ENCODE peak calls at places on chromosomes 2 and 18, in four cellular contexts. One of them, this sample, is unnamed.

GRCh38 chr2:80642465-80642864 is 337.9 kb upstream of the LRRTM1 start:
- DNase-seq in ovary: no peak
- DNase-seq in stomach: no peak
- DNase-seq in heart left ventricle: no peak
- DNase-seq in this sample: no peak

GRCh38 chr2:128315829-128316776 is 2.6 kb downstream of the HS6ST1 start:
- DNase-seq in heart left ventricle: no peak
- DNase-seq in stomach: peak; percentile 20
- DNase-seq in ovary: peak; percentile 23
- DNase-seq in this sample: peak; percentile 79

GRCh38 chr2:31517442-31518203 is 63.1 kb downstream of the SRD5A2 start:
- DNase-seq in heart left ventricle: no peak
- DNase-seq in ovary: no peak
- DNase-seq in stomach: no peak
- DNase-seq in this sample: no peak

GRCh38 chr2:31980674-31981356 is 30.0 kb downstream of the MEMO1 start:
- DNase-seq in stomach: no peak
- DNase-seq in heart left ventricle: no peak
- DNase-seq in ovary: no peak
- DNase-seq in this sample: no peak

GRCh38 chr2:237911363-237912017 is 52.1 kb downstream of the RAMP1 start:
- DNase-seq in ovary: no peak
- DNase-seq in heart left ventricle: peak; percentile 21
- DNase-seq in stomach: no peak
- DNase-seq in this sample: peak; percentile 68

GRCh38 chr2:129767346-129767745 is 212.1 kb upstream of the RAB6C start:
- DNase-seq in stomach: no peak
- DNase-seq in heart left ventricle: no peak
- DNase-seq in ovary: no peak
- DNase-seq in this sample: no peak

GRCh38 chr2:240999001-240999791 is 778 bp downstream of the SNED1 start:
- DNase-seq in stomach: peak; percentile 45
- DNase-seq in heart left ventricle: peak; percentile 62
- DNase-seq in ovary: peak; percentile 47
- DNase-seq in this sample: peak; percentile 80

GRCh38 chr18:6207119-6207518 is 207.6 kb downstream of the L3MBTL4 start:
- DNase-seq in stomach: peak; percentile 55
- DNase-seq in ovary: no peak
- DNase-seq in heart left ventricle: no peak
- DNase-seq in this sample: no peak

GRCh38 chr2:96895709-96896651 is 26.1 kb upstream of the SEMA4C start:
- DNase-seq in stomach: no peak
- DNase-seq in ovary: no peak
- DNase-seq in heart left ventricle: no peak
- DNase-seq in this sample: no peak

GRCh38 chr2:128451636-128452411 is 133.2 kb upstream of the HS6ST1 start:
- DNase-seq in stomach: peak; percentile 22
- DNase-seq in ovary: peak; percentile 7
- DNase-seq in heart left ventricle: no peak
- DNase-seq in this sample: no peak

GRCh38 chr2:86785456-86785855 is 5.3 kb downstream of the CD8A start:
- DNase-seq in heart left ventricle: no peak
- DNase-seq in stomach: no peak
- DNase-seq in ovary: no peak
- DNase-seq in this sample: peak; percentile 81

GRCh38 chr2:235591231-235591730 is 97.4 kb downstream of the AGAP1 start:
- DNase-seq in ovary: no peak
- DNase-seq in stomach: no peak
- DNase-seq in heart left ventricle: no peak
- DNase-seq in this sample: no peak

GRCh38 chr2:226256237-226256636 is 543.4 kb downstream of the IRS1 start:
- DNase-seq in stomach: no peak
- DNase-seq in ovary: no peak
- DNase-seq in heart left ventricle: no peak
- DNase-seq in this sample: no peak

GRCh38 chr2:64359892-64360657 is 93.9 kb upstream of the LGALSL start:
- DNase-seq in heart left ventricle: peak; percentile 75
- DNase-seq in ovary: peak; percentile 55
- DNase-seq in stomach: peak; percentile 86
- DNase-seq in this sample: no peak

DNA sequence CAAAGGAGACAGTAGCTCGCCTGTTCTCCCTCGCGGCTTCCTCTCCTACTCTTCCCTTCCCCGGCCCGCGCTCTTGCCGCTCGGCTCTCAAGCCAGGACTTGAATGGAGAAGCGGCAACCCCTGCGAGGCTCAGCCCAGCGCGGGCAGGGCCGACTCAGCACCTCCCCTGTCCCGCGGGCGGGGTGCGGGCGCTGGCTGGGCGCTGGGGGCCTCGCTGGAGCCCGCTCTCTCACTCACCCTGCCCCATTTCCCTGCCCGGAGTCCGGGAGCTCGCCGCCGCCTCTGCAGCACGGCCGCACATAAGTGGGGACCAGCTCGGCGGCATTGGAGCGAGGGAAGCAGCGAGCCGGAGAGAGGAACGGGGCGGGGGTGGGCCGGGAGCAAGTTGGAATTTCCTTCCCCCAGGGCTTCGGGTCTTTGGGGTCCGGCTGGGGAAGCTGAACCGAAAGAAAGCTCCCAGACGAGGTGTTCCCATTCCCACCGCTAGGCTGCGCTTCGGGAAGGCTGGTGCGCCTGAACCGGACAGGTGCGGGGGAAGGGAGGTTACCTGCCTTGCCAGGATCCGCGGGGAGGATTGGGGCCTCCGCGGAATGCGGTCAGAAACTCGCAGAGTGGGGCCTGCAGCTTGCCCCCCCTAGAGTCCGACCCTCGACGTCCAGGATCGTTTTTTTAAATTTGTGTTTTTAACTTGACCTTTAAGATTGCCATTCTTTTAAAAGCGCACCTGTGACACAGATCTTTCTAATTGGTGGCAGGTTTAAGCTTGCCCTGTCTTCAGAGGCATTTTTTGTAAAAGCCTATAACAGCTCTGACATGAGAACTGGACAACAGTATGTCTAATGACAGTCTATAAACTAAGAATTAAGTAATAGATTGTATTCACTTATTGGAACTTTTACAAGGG is at the start of gene COBLL1:
- DNase-seq in ovary: peak; percentile 83
- DNase-seq in heart left ventricle: peak; percentile 85
- DNase-seq in stomach: peak; percentile 88
- DNase-seq in this sample: peak; percentile 92
- TF ChIP-seq POLR2A in ovary: peak; percentile 9
- TF ChIP-seq POLR2A in heart left ventricle: no peak
- TF ChIP-seq POLR2A in stomach: no peak
- TF ChIP-seq POLR2A in this sample: no peak

GRCh38 chr18:500556-501405 is at the start of gene COLEC12:
- DNase-seq in ovary: no peak
- DNase-seq in stomach: no peak
- DNase-seq in heart left ventricle: peak; percentile 47
- DNase-seq in this sample: no peak
- H3K4me3 ChIP-seq in ovary: peak within 1 kb of the TSS; percentile 53
- H3K4me3 ChIP-seq in stomach: peak within 1 kb of the TSS; percentile 57
- H3K4me3 ChIP-seq in heart left ventricle: peak within 1 kb of the TSS; percentile 49
- H3K4me3 ChIP-seq in this sample: peak within 1 kb of the TSS; percentile 27

GRCh38 chr2:55118643-55119065 is 68.4 kb upstream of the RTN4 start:
- DNase-seq in stomach: no peak
- DNase-seq in ovary: no peak
- DNase-seq in heart left ventricle: no peak
- DNase-seq in this sample: no peak

GRCh38 chr2:55116966-55117365 is 66.7 kb upstream of the RTN4 start:
- DNase-seq in ovary: no peak
- DNase-seq in stomach: no peak
- DNase-seq in heart left ventricle: no peak
- DNase-seq in this sample: no peak

GRCh38 chr2:55119711-55120487 is 69.6 kb upstream of the RTN4 start:
- DNase-seq in ovary: no peak
- DNase-seq in stomach: no peak
- DNase-seq in heart left ventricle: no peak
- DNase-seq in this sample: no peak

GRCh38 chr2:55123851-55124269 is 73.6 kb upstream of the RTN4 start:
- DNase-seq in heart left ventricle: no peak
- DNase-seq in stomach: no peak
- DNase-seq in ovary: no peak
- DNase-seq in this sample: no peak

DNA sequence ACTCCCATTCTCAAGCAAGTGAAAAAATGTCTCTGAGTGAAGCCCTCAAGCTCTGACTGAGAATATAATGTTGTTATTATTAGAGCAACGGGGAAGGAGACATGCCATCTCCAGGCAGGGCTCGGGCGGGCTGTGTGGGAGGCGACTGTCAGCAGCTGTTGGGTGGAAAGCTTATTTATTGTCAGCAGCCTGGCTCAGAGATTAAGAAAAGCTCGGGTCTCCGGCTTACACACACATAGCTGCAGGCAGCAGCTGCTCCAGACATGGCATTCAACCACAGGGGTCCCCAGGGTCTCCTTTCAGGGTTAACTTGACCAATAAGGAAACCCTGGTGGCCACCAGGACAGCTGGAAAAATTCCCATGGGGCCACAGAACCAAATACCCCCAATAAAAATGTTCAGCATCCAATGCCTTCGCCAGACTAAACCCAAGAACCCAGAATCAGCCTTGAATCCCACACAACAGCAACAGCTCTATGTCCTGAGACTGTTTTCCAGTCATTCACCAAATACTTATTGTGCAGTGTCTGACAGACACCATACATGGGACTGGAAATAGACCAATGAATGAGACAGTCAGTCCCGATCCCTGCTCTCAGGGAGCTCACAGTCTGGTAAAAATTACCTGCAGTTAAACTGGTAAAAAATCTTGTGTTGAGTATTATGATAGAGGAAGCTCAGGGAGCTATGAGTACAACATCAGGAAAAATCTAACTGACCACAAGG is 70.5 kb upstream of the RTN4 start:
- DNase-seq in stomach: no peak
- DNase-seq in ovary: peak; percentile 33
- DNase-seq in heart left ventricle: peak; percentile 73
- DNase-seq in this sample: no peak
- TF ChIP-seq POLR2A in stomach: no peak
- TF ChIP-seq POLR2A in ovary: no peak
- TF ChIP-seq POLR2A in heart left ventricle: no peak
- TF ChIP-seq POLR2A in this sample: no peak

DNA sequence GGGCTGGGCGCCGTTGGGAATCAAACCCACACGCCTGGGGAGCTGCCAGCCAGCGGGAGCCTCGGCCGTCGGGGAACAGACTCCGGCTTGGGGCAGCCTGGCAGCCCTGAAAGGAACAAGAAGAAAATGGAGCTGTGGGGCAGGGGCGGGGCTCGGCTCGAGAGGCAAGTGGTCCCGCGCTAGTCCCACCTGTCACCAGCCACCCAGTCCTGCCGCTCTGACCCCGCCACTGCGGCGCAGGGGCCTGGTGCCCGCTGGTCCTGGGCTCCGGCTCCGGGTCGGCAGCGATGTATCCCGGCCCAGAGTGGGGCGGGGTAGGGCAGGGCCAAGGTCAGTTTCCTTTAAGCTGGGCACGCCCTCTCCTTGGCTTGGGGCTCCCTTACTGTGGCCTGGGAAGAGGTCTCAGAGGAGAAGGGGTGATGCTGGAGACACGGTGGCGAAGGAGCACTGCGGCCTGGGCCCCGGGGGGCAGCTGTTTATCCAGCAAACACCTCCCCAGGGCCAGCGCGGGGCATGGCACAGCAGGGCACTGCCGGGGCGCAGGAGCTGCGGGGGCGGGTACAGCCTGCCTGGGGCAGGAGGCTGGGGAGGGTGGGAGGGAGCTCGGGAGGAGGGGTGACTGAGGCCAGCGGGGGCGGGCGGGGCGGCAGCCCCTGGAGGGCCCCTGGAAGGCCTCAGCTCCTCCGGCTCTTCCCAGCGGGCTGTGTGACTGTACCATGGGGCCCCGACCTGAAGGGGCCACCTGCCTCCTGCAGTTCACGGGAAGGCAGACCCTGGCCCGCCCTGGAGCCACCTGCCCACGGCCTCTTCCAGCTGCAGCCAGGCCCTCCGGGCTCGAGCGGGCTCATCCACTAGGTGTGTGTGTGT is 15.6 kb downstream of the ODC1 start:
- DNase-seq in stomach: peak; percentile 64
- DNase-seq in ovary: no peak
- DNase-seq in heart left ventricle: no peak
- DNase-seq in this sample: peak; percentile 85
- H3K4me3 ChIP-seq in stomach: peak overlapping the region; percentile 29
- H3K4me3 ChIP-seq in ovary: peak overlapping the region; percentile 0
- H3K4me3 ChIP-seq in heart left ventricle: peak overlapping the region; percentile 40
- H3K4me3 ChIP-seq in this sample: peak overlapping the region; percentile 37

DNA sequence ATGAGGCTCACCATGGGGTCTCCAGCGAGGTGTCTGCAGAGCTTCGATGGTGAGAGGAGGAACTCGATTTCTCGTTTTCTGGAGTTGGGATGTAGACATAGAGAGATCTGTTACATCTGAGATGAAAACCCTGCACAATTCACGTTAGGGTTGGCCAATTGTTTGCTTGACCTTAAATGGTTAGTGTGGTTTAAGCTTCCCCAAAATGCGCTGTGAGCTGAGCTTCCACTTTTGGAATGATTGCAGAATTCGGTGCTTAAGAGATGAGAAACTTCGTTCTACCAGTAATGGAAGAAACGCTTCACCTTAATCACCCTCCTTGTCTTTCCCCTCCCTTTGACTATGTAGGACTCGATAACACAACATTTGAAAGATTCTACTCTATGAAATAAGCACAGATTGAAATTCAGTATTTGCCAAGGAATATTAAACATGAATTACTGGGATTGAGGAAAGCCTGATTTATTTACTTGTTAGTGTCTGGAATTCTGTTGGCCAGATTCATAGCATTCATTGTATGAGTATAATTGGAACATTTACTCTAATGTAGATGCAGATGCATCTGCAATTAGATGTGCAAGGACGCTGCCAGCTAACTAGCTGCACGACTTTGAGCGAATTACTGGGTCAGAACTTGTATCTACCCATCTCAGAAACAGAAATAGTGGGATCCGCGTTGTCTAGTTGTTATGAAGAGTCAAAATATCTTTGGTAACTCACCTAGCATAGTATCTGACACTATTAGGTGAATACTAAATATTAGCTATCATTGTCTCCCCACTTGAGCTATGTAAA is 1.6 kb upstream of the KLF7 start:
- DNase-seq in ovary: peak; percentile 27
- DNase-seq in stomach: no peak
- DNase-seq in heart left ventricle: no peak
- DNase-seq in this sample: no peak
- TF ChIP-seq POLR2A in ovary: no peak
- TF ChIP-seq POLR2A in stomach: no peak
- TF ChIP-seq POLR2A in heart left ventricle: no peak
- TF ChIP-seq POLR2A in this sample: no peak

DNA sequence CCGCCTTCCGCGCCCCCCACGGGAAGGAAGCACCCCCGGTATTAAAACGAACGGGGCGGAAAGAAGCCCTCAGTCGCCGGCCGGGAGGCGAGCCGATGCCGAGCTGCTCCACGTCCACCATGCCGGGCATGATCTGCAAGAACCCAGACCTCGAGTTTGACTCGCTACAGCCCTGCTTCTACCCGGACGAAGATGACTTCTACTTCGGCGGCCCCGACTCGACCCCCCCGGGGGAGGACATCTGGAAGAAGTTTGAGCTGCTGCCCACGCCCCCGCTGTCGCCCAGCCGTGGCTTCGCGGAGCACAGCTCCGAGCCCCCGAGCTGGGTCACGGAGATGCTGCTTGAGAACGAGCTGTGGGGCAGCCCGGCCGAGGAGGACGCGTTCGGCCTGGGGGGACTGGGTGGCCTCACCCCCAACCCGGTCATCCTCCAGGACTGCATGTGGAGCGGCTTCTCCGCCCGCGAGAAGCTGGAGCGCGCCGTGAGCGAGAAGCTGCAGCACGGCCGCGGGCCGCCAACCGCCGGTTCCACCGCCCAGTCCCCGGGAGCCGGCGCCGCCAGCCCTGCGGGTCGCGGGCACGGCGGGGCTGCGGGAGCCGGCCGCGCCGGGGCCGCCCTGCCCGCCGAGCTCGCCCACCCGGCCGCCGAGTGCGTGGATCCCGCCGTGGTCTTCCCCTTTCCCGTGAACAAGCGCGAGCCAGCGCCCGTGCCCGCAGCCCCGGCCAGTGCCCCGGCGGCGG is 1.8 kb downstream of the MYCN start:
- DNase-seq in heart left ventricle: peak; percentile 37
- DNase-seq in stomach: peak; percentile 36
- DNase-seq in ovary: no peak
- DNase-seq in this sample: no peak
- H3K4me3 ChIP-seq in heart left ventricle: peak overlapping the region; percentile 49
- H3K4me3 ChIP-seq in stomach: peak overlapping the region; percentile 61
- H3K4me3 ChIP-seq in ovary: peak overlapping the region; percentile 44
- H3K4me3 ChIP-seq in this sample: peak overlapping the region; percentile 32